ENCODE peak calls at places on chromosomes 7 and 10, in seven cellular contexts. Y, B, Z, Q, O, V and C are unnamed samples. For H3K4me1, the result is how much of the 10 kb centered on the place peaks cover.

GRCh38 chr10:35700490-35700887 is 58.4 kb upstream of the FZD8 start:
- DNase-seq in Z (no peak), Y (no peak), V (no peak), O (no peak), B (no peak), Q (no peak), C (no peak)

GRCh38 chr7:7957513-7957912 is 11.1 kb upstream of the GLCCI1 start:
- DNase-seq in Q (no peak), V (no peak), Z (no peak), B (no peak), Y (no peak), O (peak), C (no peak)

GRCh38 chr10:79940431-79940830 is 8.5 kb downstream of the SFTPD start:
- DNase-seq in Z (peak), V (no peak), O (no peak), Q (no peak), Y (no peak), B (no peak), C (no peak)

GRCh38 chr7:35253680-35254495 is at the start of gene TBX20:
- DNase-seq in B (peak), O (peak), Z (no peak), V (peak), Y (no peak), Q (no peak), C (no peak)

GRCh38 chr7:106291247-106291646 is 6.5 kb upstream of the NAMPT start:
- DNase-seq in Y (no peak), Q (no peak), O (no peak), V (no peak), B (no peak), Z (no peak), C (no peak)

GRCh38 chr10:108052981-108053380 is 888.5 kb upstream of the SORCS1 start:
- DNase-seq in Q (no peak), B (no peak), O (no peak), Y (no peak), V (no peak), Z (no peak), C (no peak)

GRCh38 chr10:23095966-23096813 is 811 bp downstream of the MSRB2 start:
- DNase-seq in Q (peak), Z (peak), O (peak), B (peak), V (peak), Y (peak), C (no peak)

GRCh38 chr7:55132890-55133551 is 114.2 kb downstream of the EGFR start:
- DNase-seq in Z (no peak), Y (no peak), O (peak), Q (peak), V (no peak), B (no peak), C (peak)

GRCh38 chr10:102678842-102679289 is 34.6 kb downstream of the TRIM8 start:
- DNase-seq in V (peak), Y (no peak), Z (peak), Q (no peak), B (peak), O (peak), C (no peak)

GRCh38 chr7:147510913-147511312 is 1079.7 kb upstream of the C7orf33 start:
- DNase-seq in Z (no peak), V (no peak), O (peak), B (no peak), Y (no peak), Q (no peak), C (no peak)

GRCh38 chr10:33126742-33127141 is 168.7 kb upstream of the ITGB1 start:
- DNase-seq in Q (no peak), Y (peak), Z (no peak), O (no peak), B (no peak), V (no peak), C (no peak)

GRCh38 chr7:42269161-42269560 is 32.2 kb upstream of the GLI3 start:
- DNase-seq in Z (no peak), Y (no peak), V (no peak), Q (no peak), O (no peak), B (no peak), C (no peak)

GRCh38 chr7:105853931-105854419 is 22.4 kb downstream of the ATXN7L1 start:
- DNase-seq in Z (no peak), Q (no peak), V (no peak), O (peak), Y (peak), B (no peak), C (no peak)

GRCh38 chr10:118002581-118002980 is 44.2 kb downstream of the RAB11FIP2 start:
- DNase-seq in Y (peak), V (no peak), Q (no peak), Z (no peak), B (no peak), O (peak), C (peak)

GRCh38 chr10:60138026-60138425 is 231.7 kb upstream of the CCDC6 start:
- DNase-seq in Y (no peak), O (no peak), Q (no peak), V (no peak), B (no peak), Z (no peak), C (no peak)

GRCh38 chr10:60139290-60139689 is 232.9 kb upstream of the CCDC6 start:
- DNase-seq in O (no peak), V (no peak), Q (no peak), B (no peak), Y (no peak), Z (no peak), C (no peak)

GRCh38 chr10:60137292-60137992 is 231.1 kb upstream of the CCDC6 start:
- DNase-seq in O (no peak), Y (no peak), B (no peak), Q (no peak), Z (no peak), V (no peak), C (no peak)

GRCh38 chr10:60139798-60140566 is 233.6 kb upstream of the CCDC6 start:
- DNase-seq in V (no peak), B (no peak), Q (no peak), Z (peak), O (peak), Y (no peak), C (no peak)

GRCh38 chr10:60138842-60139241 is 232.5 kb upstream of the CCDC6 start:
- DNase-seq in V (no peak), Q (no peak), Z (no peak), O (no peak), Y (no peak), B (no peak), C (no peak)
- H3K4me1 ChIP-seq in V (under half), Q (under half), Z (under half), O (under half), Y (under half), B (under half), C (under half)

GRCh38 chr7:102432476-102433318 is 678 bp upstream of the ORAI2 start:
- DNase-seq in V (no peak), Q (no peak), Z (no peak), Y (no peak), O (no peak), B (no peak), C (no peak)

GRCh38 chr7:102429141-102429904 is 4.1 kb upstream of the ORAI2 start:
- DNase-seq in O (no peak), Z (no peak), Y (no peak), V (no peak), B (no peak), Q (no peak), C (no peak)

GRCh38 chr7:102434039-102434481 is 685 bp downstream of the ORAI2 start:
- DNase-seq in Z (no peak), Q (no peak), O (peak), V (no peak), B (no peak), Y (peak), C (no peak)

GRCh38 chr7:102433319-102434038 is at the start of gene ORAI2:
- DNase-seq in Y (peak), Q (no peak), B (peak), O (peak), Z (peak), V (peak), C (no peak)

GRCh38 chr7:102431617-102432298 is 1.6 kb upstream of the ORAI2 start:
- DNase-seq in V (no peak), Q (no peak), Z (peak), Y (peak), O (no peak), B (no peak), C (no peak)
- H3K4me1 ChIP-seq in V (under half), Q (under half), Z (under half), Y (under half), O (under half), B (under half), C (under half)

GRCh38 chr10:88386204-88386877 is 196.8 kb downstream of the RNLS start:
- DNase-seq in V (no peak), Y (peak), B (no peak), O (no peak), Q (no peak), Z (no peak), C (no peak)

GRCh38 chr10:88392222-88392621 is 190.9 kb downstream of the RNLS start:
- DNase-seq in Q (no peak), V (no peak), Z (no peak), Y (peak), B (no peak), O (no peak), C (no peak)

GRCh38 chr10:88386878-88387773 is 196.0 kb downstream of the RNLS start:
- DNase-seq in O (peak), B (no peak), Y (peak), V (peak), Z (no peak), Q (no peak), C (peak)

GRCh38 chr10:88389456-88389855 is 193.7 kb downstream of the RNLS start:
- DNase-seq in V (peak), Q (no peak), B (no peak), O (peak), Z (peak), Y (peak), C (no peak)

GRCh38 chr10:88390041-88390440 is 193.1 kb downstream of the RNLS start:
- DNase-seq in Y (no peak), O (no peak), V (no peak), Q (no peak), Z (no peak), B (no peak), C (no peak)
- H3K4me1 ChIP-seq in Y (half or more), O (under half), V (under half), Q (under half), Z (under half), B (under half), C (under half)

DNA sequence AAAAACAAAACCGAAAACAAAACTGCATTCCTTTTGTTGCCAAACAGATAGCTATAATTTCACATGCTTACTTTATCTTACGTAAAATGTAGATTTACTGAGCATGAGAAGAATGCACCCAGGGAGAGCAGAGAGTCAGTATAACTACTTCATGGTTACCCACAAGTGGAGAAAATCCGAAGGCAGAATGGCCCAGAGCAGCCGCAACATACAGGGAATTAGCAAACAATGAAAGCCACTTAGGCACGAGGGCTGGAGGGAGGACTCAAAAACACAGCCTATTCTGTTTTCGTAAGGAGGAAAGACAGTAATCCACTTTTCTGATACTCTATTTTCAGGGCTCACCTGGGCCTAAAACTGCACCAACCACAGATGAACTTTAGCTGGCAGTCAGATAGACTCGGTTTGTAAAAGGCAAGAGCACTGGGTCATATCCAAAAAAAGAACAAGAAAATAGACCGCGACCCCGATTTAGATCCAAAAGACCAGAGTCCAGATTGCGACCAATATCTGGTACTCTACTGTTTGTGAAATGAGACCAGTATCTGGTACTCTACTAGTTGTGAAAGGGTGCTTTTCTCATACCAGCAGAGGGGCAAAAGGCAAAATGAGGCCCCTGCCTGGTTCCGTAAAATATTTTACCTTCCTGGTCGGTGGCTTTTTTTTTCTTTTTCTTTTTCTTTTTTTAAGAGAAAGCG is 1.3 kb downstream of the ITPRIP start:
- DNase-seq in V (no peak), O (peak), Z (no peak), Y (no peak), Q (no peak), B (no peak), C (no peak)
- H3K4me1 ChIP-seq in V (half or more), O (under half), Z (under half), Y (under half), Q (under half), B (half or more), C (half or more)

GRCh38 chr7:94056796-94057207 is 52.6 kb upstream of the BET1 start:
- DNase-seq in Q (no peak), V (no peak), Y (no peak), Z (no peak), O (peak), B (no peak), C (no peak)

GRCh38 chr7:94055963-94056362 is 51.8 kb upstream of the BET1 start:
- DNase-seq in O (no peak), Q (no peak), B (no peak), Y (no peak), Z (no peak), V (no peak), C (no peak)

GRCh38 chr7:94052398-94053180 is 48.4 kb upstream of the BET1 start:
- DNase-seq in B (no peak), Q (no peak), Y (no peak), Z (no peak), V (no peak), O (no peak), C (no peak)

GRCh38 chr7:94053532-94053931 is 49.4 kb upstream of the BET1 start:
- DNase-seq in Z (no peak), B (no peak), Q (no peak), Y (no peak), V (no peak), O (no peak), C (no peak)

GRCh38 chr7:94054130-94054529 is 50.0 kb upstream of the BET1 start:
- DNase-seq in V (no peak), Y (no peak), Q (no peak), O (no peak), Z (no peak), B (no peak), C (no peak)
- H3K4me1 ChIP-seq in V (under half), Y (under half), Q (under half), O (under half), Z (under half), B (under half), C (under half)

DNA sequence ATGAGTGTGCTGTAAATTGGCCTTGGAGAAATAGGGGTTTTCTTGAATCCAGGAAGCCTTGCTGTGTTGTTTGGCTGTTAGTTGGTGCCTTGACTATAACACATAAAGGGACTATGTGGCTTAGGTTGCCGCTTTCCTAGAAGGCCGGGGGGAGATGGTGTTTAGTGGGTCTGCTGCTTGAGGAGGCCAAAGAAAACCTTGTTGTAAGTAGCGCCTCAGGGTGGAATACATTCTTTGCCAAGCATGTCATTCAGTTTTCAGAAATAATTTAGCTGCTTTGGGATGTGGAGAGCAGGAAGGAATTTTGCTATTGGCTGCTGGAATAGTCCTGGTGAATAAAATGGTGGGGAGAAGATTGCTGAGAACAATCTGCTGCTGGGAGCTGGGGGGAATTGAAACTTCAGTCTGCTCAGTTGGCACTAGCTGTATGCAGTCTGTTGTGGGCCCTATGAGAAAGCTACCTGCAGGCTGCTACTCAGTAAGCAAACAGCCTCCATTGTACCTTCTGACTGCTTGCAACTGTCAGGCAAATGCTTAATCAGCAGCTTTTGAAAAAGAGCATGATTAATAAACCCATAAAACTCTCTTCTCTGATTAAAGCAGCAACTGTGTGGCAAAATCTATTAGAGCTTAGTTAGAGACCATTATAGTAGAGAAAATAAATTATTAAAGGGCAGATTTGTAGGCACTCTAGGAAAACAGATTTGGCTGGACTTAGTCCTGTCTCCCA is 132.8 kb upstream of the WNT16 start:
- DNase-seq in Z (no peak), Q (no peak), B (no peak), V (no peak), O (peak), Y (no peak), C (no peak)
- H3K4me1 ChIP-seq in Z (under half), Q (under half), B (under half), V (under half), O (under half), Y (under half), C (under half)